ENCODE peak calls at places on chromosomes 3 and 15, in five cellular contexts. One of them, this sample, is unnamed.
A peak's percentile ranks its signal among the peaks of the same experiment; 100 is the strongest.

GRCh38 chr3:101204246-101204645 is 116.1 kb downstream of the IMPG2 start:
- DNase-seq in GM10248: no peak
- DNase-seq in breast epithelium: no peak
- DNase-seq in fibroblast of villous mesenchyme: no peak
- DNase-seq in Calu3: no peak
- DNase-seq in this sample: no peak

GRCh38 chr3:103127737-103128136 is 692.9 kb downstream of the ZPLD1 start:
- DNase-seq in breast epithelium: no peak
- DNase-seq in fibroblast of villous mesenchyme: no peak
- DNase-seq in GM10248: peak; percentile 21
- DNase-seq in Calu3: no peak
- DNase-seq in this sample: no peak

GRCh38 chr3:148797822-148798221 is 29.8 kb upstream of the CPB1 start:
- DNase-seq in fibroblast of villous mesenchyme: no peak
- DNase-seq in Calu3: no peak
- DNase-seq in GM10248: no peak
- DNase-seq in breast epithelium: no peak
- DNase-seq in this sample: no peak

GRCh38 chr3:64048631-64049061 is 25.4 kb upstream of the PSMD6 start:
- DNase-seq in Calu3: no peak
- DNase-seq in GM10248: no peak
- DNase-seq in fibroblast of villous mesenchyme: peak; percentile 35
- DNase-seq in breast epithelium: no peak
- DNase-seq in this sample: no peak

GRCh38 chr3:172752651-172753050 is 2.1 kb downstream of the ECT2 start:
- DNase-seq in Calu3: no peak
- DNase-seq in GM10248: no peak
- DNase-seq in fibroblast of villous mesenchyme: no peak
- DNase-seq in breast epithelium: no peak
- DNase-seq in this sample: no peak

GRCh38 chr3:72127843-72128242 is 342.9 kb upstream of the PROK2 start:
- DNase-seq in Calu3: no peak
- DNase-seq in breast epithelium: no peak
- DNase-seq in fibroblast of villous mesenchyme: no peak
- DNase-seq in GM10248: no peak
- DNase-seq in this sample: no peak

GRCh38 chr3:189148090-189148507 is 23.7 kb upstream of the TPRG1 start:
- DNase-seq in fibroblast of villous mesenchyme: peak; percentile 71
- DNase-seq in Calu3: peak; percentile 74
- DNase-seq in breast epithelium: peak; percentile 60
- DNase-seq in GM10248: peak; percentile 56
- DNase-seq in this sample: peak; percentile 82

GRCh38 chr3:133943639-133944131 is 48.0 kb upstream of the RAB6B start:
- DNase-seq in fibroblast of villous mesenchyme: peak; percentile 88
- DNase-seq in breast epithelium: no peak
- DNase-seq in Calu3: peak; percentile 82
- DNase-seq in GM10248: no peak
- DNase-seq in this sample: peak; percentile 56

GRCh38 chr15:101088788-101089578 is 162.9 kb downstream of the CHSY1 start:
- DNase-seq in Calu3: peak; percentile 94
- DNase-seq in GM10248: peak; percentile 89
- DNase-seq in breast epithelium: peak; percentile 74
- DNase-seq in fibroblast of villous mesenchyme: peak; percentile 53
- DNase-seq in this sample: peak; percentile 82

GRCh38 chr15:67824900-67825879 is at the start of gene SKOR1:
- DNase-seq in Calu3: no peak
- DNase-seq in fibroblast of villous mesenchyme: peak; percentile 39
- DNase-seq in breast epithelium: peak; percentile 48
- DNase-seq in GM10248: no peak
- DNase-seq in this sample: peak; percentile 57

GRCh38 chr15:100187677-100188076 is 154.1 kb downstream of the ADAMTS17 start:
- DNase-seq in GM10248: no peak
- DNase-seq in Calu3: no peak
- DNase-seq in breast epithelium: no peak
- DNase-seq in fibroblast of villous mesenchyme: no peak
- DNase-seq in this sample: peak; percentile 18

GRCh38 chr3:187360087-187360486 is 8.1 kb upstream of the RTP4 start:
- DNase-seq in fibroblast of villous mesenchyme: no peak
- DNase-seq in Calu3: no peak
- DNase-seq in GM10248: no peak
- DNase-seq in breast epithelium: no peak
- DNase-seq in this sample: no peak

GRCh38 chr15:98809273-98809672 is 160.9 kb downstream of the IGF1R start:
- DNase-seq in Calu3: no peak
- DNase-seq in fibroblast of villous mesenchyme: no peak
- DNase-seq in breast epithelium: no peak
- DNase-seq in GM10248: no peak
- DNase-seq in this sample: peak; percentile 75

GRCh38 chr3:61981005-61981404 is 392.3 kb downstream of the FEZF2 start:
- DNase-seq in fibroblast of villous mesenchyme: no peak
- DNase-seq in Calu3: no peak
- DNase-seq in breast epithelium: no peak
- DNase-seq in GM10248: no peak
- DNase-seq in this sample: no peak

GRCh38 chr3:108024146-108024836 is 66.5 kb downstream of the CD47 start:
- DNase-seq in breast epithelium: no peak
- DNase-seq in Calu3: no peak
- DNase-seq in fibroblast of villous mesenchyme: no peak
- DNase-seq in GM10248: no peak
- DNase-seq in this sample: no peak

GRCh38 chr3:107897471-107898180 is 193.2 kb downstream of the CD47 start:
- DNase-seq in breast epithelium: no peak
- DNase-seq in GM10248: no peak
- DNase-seq in fibroblast of villous mesenchyme: peak; percentile 1
- DNase-seq in Calu3: no peak
- DNase-seq in this sample: no peak

GRCh38 chr15:84981054-84981710 is 474 bp upstream of the PDE8A start:
- DNase-seq in breast epithelium: peak; percentile 89
- DNase-seq in GM10248: peak; percentile 99
- DNase-seq in Calu3: peak; percentile 99
- DNase-seq in fibroblast of villous mesenchyme: peak; percentile 97
- DNase-seq in this sample: peak; percentile 97

GRCh38 chr3:18499256-18499655 is 74.1 kb upstream of the SATB1 start:
- DNase-seq in GM10248: no peak
- DNase-seq in breast epithelium: no peak
- DNase-seq in fibroblast of villous mesenchyme: no peak
- DNase-seq in Calu3: no peak
- DNase-seq in this sample: no peak

GRCh38 chr3:129919806-129920205 is 26.3 kb upstream of the TMCC1 start:
- DNase-seq in breast epithelium: no peak
- DNase-seq in Calu3: no peak
- DNase-seq in GM10248: no peak
- DNase-seq in fibroblast of villous mesenchyme: no peak
- DNase-seq in this sample: no peak

GRCh38 chr3:139455855-139456254 is 20.5 kb downstream of the RBP2 start:
- DNase-seq in GM10248: no peak
- DNase-seq in breast epithelium: no peak
- DNase-seq in fibroblast of villous mesenchyme: no peak
- DNase-seq in Calu3: peak; percentile 33
- DNase-seq in this sample: no peak

GRCh38 chr3:56869157-56869889 is 67.6 kb upstream of the ARHGEF3 start:
- DNase-seq in fibroblast of villous mesenchyme: peak; percentile 28
- DNase-seq in Calu3: no peak
- DNase-seq in GM10248: no peak
- DNase-seq in breast epithelium: no peak
- DNase-seq in this sample: no peak

GRCh38 chr3:184315871-184316661 is 1.7 kb downstream of the EIF4G1 start:
- DNase-seq in breast epithelium: no peak
- DNase-seq in Calu3: no peak
- DNase-seq in GM10248: peak; percentile 19
- DNase-seq in fibroblast of villous mesenchyme: peak; percentile 30
- DNase-seq in this sample: no peak

GRCh38 chr15:57302640-57303257 is 73.6 kb upstream of the CGNL1 start:
- DNase-seq in fibroblast of villous mesenchyme: no peak
- DNase-seq in GM10248: no peak
- DNase-seq in breast epithelium: no peak
- DNase-seq in Calu3: no peak
- DNase-seq in this sample: peak; percentile 24

GRCh38 chr3:159766563-159767185 is 222.0 kb upstream of the IL12A start:
- DNase-seq in fibroblast of villous mesenchyme: no peak
- DNase-seq in breast epithelium: no peak
- DNase-seq in Calu3: peak; percentile 66
- DNase-seq in GM10248: no peak
- DNase-seq in this sample: no peak

GRCh38 chr3:187291001-187291511 is 481 bp downstream of the MASP1 start:
- DNase-seq in fibroblast of villous mesenchyme: peak; percentile 82
- DNase-seq in GM10248: no peak
- DNase-seq in breast epithelium: no peak
- DNase-seq in Calu3: peak; percentile 30
- DNase-seq in this sample: no peak

GRCh38 chr3:48016336-48016973 is at the start of gene MAP4:
- DNase-seq in fibroblast of villous mesenchyme: peak; percentile 26
- DNase-seq in GM10248: no peak
- DNase-seq in breast epithelium: no peak
- DNase-seq in Calu3: peak; percentile 48
- DNase-seq in this sample: no peak

GRCh38 chr15:100975043-100975442 is 55.9 kb downstream of the LRRK1 start:
- DNase-seq in breast epithelium: no peak
- DNase-seq in fibroblast of villous mesenchyme: no peak
- DNase-seq in GM10248: no peak
- DNase-seq in Calu3: no peak
- DNase-seq in this sample: no peak

GRCh38 chr3:118675305-118675704 is 359.3 kb downstream of the IGSF11 start:
- DNase-seq in fibroblast of villous mesenchyme: no peak
- DNase-seq in GM10248: no peak
- DNase-seq in breast epithelium: no peak
- DNase-seq in Calu3: no peak
- DNase-seq in this sample: no peak

GRCh38 chr15:59691194-59691805 is 2.2 kb upstream of the BNIP2 start:
- DNase-seq in fibroblast of villous mesenchyme: peak; percentile 56
- DNase-seq in Calu3: peak; percentile 66
- DNase-seq in GM10248: peak; percentile 35
- DNase-seq in breast epithelium: no peak
- DNase-seq in this sample: no peak

GRCh38 chr3:111764645-111765091 is 94.4 kb upstream of the PHLDB2 start:
- DNase-seq in GM10248: no peak
- DNase-seq in breast epithelium: no peak
- DNase-seq in fibroblast of villous mesenchyme: no peak
- DNase-seq in Calu3: no peak
- DNase-seq in this sample: no peak
- TF ChIP-seq CTCF in GM10248: no peak
- TF ChIP-seq CTCF in breast epithelium: no peak
- TF ChIP-seq CTCF in fibroblast of villous mesenchyme: no peak
- TF ChIP-seq CTCF in Calu3: no peak
- TF ChIP-seq CTCF in this sample: no peak

GRCh38 chr3:85110393-85110792 is 151.6 kb downstream of the CADM2 start:
- DNase-seq in fibroblast of villous mesenchyme: no peak
- DNase-seq in breast epithelium: no peak
- DNase-seq in Calu3: no peak
- DNase-seq in GM10248: no peak
- DNase-seq in this sample: no peak
- TF ChIP-seq CTCF in fibroblast of villous mesenchyme: no peak
- TF ChIP-seq CTCF in breast epithelium: no peak
- TF ChIP-seq CTCF in Calu3: no peak
- TF ChIP-seq CTCF in GM10248: no peak
- TF ChIP-seq CTCF in this sample: no peak

DNA sequence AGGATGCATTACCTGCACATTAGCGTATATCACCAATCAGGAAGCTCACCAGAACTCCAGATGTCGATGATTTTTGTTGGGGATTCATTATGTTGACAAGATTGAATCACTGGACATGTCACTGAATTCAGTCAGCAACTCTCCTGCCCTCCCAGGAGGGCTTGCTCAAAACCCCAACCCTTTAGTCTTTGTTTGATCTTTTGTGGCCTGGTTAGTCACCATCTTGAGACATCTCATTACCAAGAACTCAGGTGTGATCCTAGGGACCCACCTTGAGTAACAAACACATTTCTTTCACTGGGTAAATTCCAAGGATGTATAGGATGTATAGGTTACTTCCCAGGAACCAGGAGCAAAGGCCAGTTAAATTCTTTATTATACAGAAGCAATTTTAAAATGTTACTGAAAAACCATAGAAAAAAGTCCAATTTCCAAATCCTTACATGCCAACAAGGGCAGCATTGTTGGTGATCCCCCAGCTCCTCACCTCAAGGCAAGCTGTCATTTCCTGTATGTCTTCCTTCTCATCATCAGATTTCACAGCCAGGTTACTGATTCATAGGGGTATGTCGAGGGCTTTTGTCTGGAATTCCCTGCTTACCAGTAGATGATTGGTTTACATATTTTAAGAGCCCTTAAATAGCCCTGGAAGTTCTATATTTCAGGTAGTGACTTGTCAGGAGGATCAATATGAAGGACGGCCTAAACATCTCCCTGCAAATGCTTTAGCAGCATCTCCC is 11.7 kb downstream of the SNRPN start:
- DNase-seq in GM10248: no peak
- DNase-seq in Calu3: no peak
- DNase-seq in breast epithelium: no peak
- DNase-seq in fibroblast of villous mesenchyme: no peak
- DNase-seq in this sample: no peak
- TF ChIP-seq CTCF in GM10248: no peak
- TF ChIP-seq CTCF in Calu3: no peak
- TF ChIP-seq CTCF in breast epithelium: no peak
- TF ChIP-seq CTCF in fibroblast of villous mesenchyme: no peak
- TF ChIP-seq CTCF in this sample: no peak

GRCh38 chr3:185457376-185457775 is 41.5 kb downstream of the TMEM41A start:
- DNase-seq in fibroblast of villous mesenchyme: no peak
- DNase-seq in Calu3: no peak
- DNase-seq in breast epithelium: no peak
- DNase-seq in GM10248: no peak
- DNase-seq in this sample: no peak

GRCh38 chr3:185460283-185460682 is 38.6 kb downstream of the TMEM41A start:
- DNase-seq in fibroblast of villous mesenchyme: no peak
- DNase-seq in breast epithelium: no peak
- DNase-seq in Calu3: no peak
- DNase-seq in GM10248: no peak
- DNase-seq in this sample: no peak

GRCh38 chr3:185455860-185456259 is 43.0 kb downstream of the TMEM41A start:
- DNase-seq in fibroblast of villous mesenchyme: no peak
- DNase-seq in breast epithelium: no peak
- DNase-seq in GM10248: no peak
- DNase-seq in Calu3: no peak
- DNase-seq in this sample: no peak

GRCh38 chr3:185465471-185465870 is 33.4 kb downstream of the TMEM41A start:
- DNase-seq in fibroblast of villous mesenchyme: no peak
- DNase-seq in Calu3: no peak
- DNase-seq in GM10248: no peak
- DNase-seq in breast epithelium: no peak
- DNase-seq in this sample: no peak

DNA sequence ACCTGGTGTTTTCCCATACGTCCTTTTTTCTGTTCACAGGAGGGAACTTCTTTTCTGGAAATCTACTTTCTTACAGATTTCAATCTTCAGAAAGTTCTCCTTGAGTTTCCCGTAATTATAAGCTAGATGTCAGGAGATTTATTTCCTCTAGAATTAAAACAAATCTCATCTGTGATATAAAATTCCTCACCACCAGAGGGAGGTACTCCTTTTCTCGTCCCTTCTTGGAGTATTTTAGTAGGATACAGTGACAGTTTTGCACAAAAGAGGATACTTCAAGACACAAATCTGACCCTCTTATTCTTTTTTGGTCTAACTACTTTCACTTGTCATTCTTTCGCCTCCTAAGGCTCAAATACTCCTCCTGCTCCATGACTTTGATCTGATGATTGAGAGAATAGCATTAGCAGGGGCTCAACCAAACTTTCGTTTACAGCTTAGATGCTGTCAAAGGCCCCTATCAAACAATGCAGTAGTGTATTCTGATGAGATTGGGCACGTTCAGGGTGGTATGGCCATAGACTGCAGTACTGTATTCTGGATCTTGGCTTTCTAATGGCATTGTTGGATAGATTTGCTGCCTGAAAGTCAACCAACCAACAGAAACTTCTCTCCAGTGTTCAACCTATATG is 38.0 kb downstream of the TMEM41A start:
- DNase-seq in fibroblast of villous mesenchyme: peak; percentile 22
- DNase-seq in breast epithelium: no peak
- DNase-seq in Calu3: no peak
- DNase-seq in GM10248: peak; percentile 14
- DNase-seq in this sample: no peak
- TF ChIP-seq CTCF in fibroblast of villous mesenchyme: peak; percentile 43
- TF ChIP-seq CTCF in breast epithelium: peak; percentile 16
- TF ChIP-seq CTCF in Calu3: no peak
- TF ChIP-seq CTCF in GM10248: peak; percentile 7
- TF ChIP-seq CTCF in this sample: no peak